ENCODE peak calls at places on chromosomes 13 and 19, in eight cellular contexts. One of them, this sample, is unnamed.

GRCh38 chr13:49348748-49349147 is 95.1 kb downstream of the CAB39L start:
- DNase-seq in AG04450: no peak
- DNase-seq in Peyer's patch: no peak
- DNase-seq in fibroblast of lung: no peak
- DNase-seq in spleen: no peak
- DNase-seq in testis: no peak
- DNase-seq in heart left ventricle: no peak
- DNase-seq in right atrium auricular region: no peak
- DNase-seq in this sample: no peak

GRCh38 chr19:30376272-30376671 is 4.1 kb downstream of the ZNF536 start:
- DNase-seq in right atrium auricular region: no peak
- DNase-seq in AG04450: no peak
- DNase-seq in testis: no peak
- DNase-seq in heart left ventricle: no peak
- DNase-seq in fibroblast of lung: no peak
- DNase-seq in Peyer's patch: no peak
- DNase-seq in spleen: no peak
- DNase-seq in this sample: no peak

GRCh38 chr13:110643324-110643723 is 28.0 kb downstream of the NAXD start:
- DNase-seq in Peyer's patch: no peak
- DNase-seq in fibroblast of lung: no peak
- DNase-seq in heart left ventricle: peak
- DNase-seq in AG04450: no peak
- DNase-seq in spleen: peak
- DNase-seq in testis: no peak
- DNase-seq in right atrium auricular region: no peak
- DNase-seq in this sample: no peak

GRCh38 chr19:7506385-7507328 is 9.2 kb upstream of the ZNF358 start:
- DNase-seq in testis: peak
- DNase-seq in fibroblast of lung: peak
- DNase-seq in Peyer's patch: peak
- DNase-seq in spleen: peak
- DNase-seq in right atrium auricular region: peak
- DNase-seq in AG04450: no peak
- DNase-seq in heart left ventricle: peak
- DNase-seq in this sample: peak

GRCh38 chr19:23399443-23399842 is 4.2 kb upstream of the ZNF91 start:
- DNase-seq in testis: no peak
- DNase-seq in heart left ventricle: no peak
- DNase-seq in fibroblast of lung: no peak
- DNase-seq in Peyer's patch: no peak
- DNase-seq in spleen: no peak
- DNase-seq in right atrium auricular region: no peak
- DNase-seq in AG04450: no peak
- DNase-seq in this sample: no peak

GRCh38 chr13:26967119-26968038 is 204.2 kb downstream of the USP12 start:
- DNase-seq in spleen: no peak
- DNase-seq in AG04450: peak
- DNase-seq in heart left ventricle: peak
- DNase-seq in fibroblast of lung: peak
- DNase-seq in Peyer's patch: peak
- DNase-seq in testis: no peak
- DNase-seq in right atrium auricular region: peak
- DNase-seq in this sample: no peak

GRCh38 chr13:30345426-30346100 is 38.2 kb upstream of the KATNAL1 start:
- DNase-seq in Peyer's patch: no peak
- DNase-seq in right atrium auricular region: no peak
- DNase-seq in fibroblast of lung: no peak
- DNase-seq in testis: no peak
- DNase-seq in AG04450: no peak
- DNase-seq in spleen: peak
- DNase-seq in heart left ventricle: no peak
- DNase-seq in this sample: no peak

GRCh38 chr13:44243198-44243852 is 130.3 kb upstream of the SERP2 start:
- DNase-seq in testis: no peak
- DNase-seq in heart left ventricle: no peak
- DNase-seq in AG04450: no peak
- DNase-seq in right atrium auricular region: peak
- DNase-seq in Peyer's patch: no peak
- DNase-seq in fibroblast of lung: peak
- DNase-seq in spleen: no peak
- DNase-seq in this sample: no peak

GRCh38 chr13:79679334-79679733 is 198.4 kb downstream of the NDFIP2 start:
- DNase-seq in testis: peak
- DNase-seq in spleen: no peak
- DNase-seq in fibroblast of lung: peak
- DNase-seq in AG04450: peak
- DNase-seq in heart left ventricle: peak
- DNase-seq in Peyer's patch: peak
- DNase-seq in right atrium auricular region: peak
- DNase-seq in this sample: peak

GRCh38 chr13:107271226-107271625 is 703.3 kb upstream of the ARGLU1 start:
- DNase-seq in testis: no peak
- DNase-seq in spleen: no peak
- DNase-seq in AG04450: no peak
- DNase-seq in right atrium auricular region: no peak
- DNase-seq in heart left ventricle: no peak
- DNase-seq in fibroblast of lung: peak
- DNase-seq in Peyer's patch: no peak
- DNase-seq in this sample: no peak

GRCh38 chr19:48988860-48989259 is 4.2 kb downstream of the GYS1 start:
- DNase-seq in Peyer's patch: no peak
- DNase-seq in right atrium auricular region: no peak
- DNase-seq in testis: no peak
- DNase-seq in fibroblast of lung: no peak
- DNase-seq in spleen: no peak
- DNase-seq in AG04450: no peak
- DNase-seq in heart left ventricle: no peak
- DNase-seq in this sample: no peak

GRCh38 chr19:17216058-17216670 is 1.0 kb downstream of the USE1 start:
- DNase-seq in right atrium auricular region: no peak
- DNase-seq in fibroblast of lung: no peak
- DNase-seq in testis: no peak
- DNase-seq in Peyer's patch: no peak
- DNase-seq in spleen: peak
- DNase-seq in heart left ventricle: no peak
- DNase-seq in AG04450: no peak
- DNase-seq in this sample: no peak

GRCh38 chr19:49441210-49441959 is at the start of gene SLC17A7:
- DNase-seq in Peyer's patch: no peak
- DNase-seq in fibroblast of lung: no peak
- DNase-seq in spleen: no peak
- DNase-seq in AG04450: no peak
- DNase-seq in testis: peak
- DNase-seq in right atrium auricular region: peak
- DNase-seq in heart left ventricle: peak
- DNase-seq in this sample: no peak

GRCh38 chr19:6439743-6440142 is 6.2 kb upstream of the SLC25A41 start:
- DNase-seq in spleen: no peak
- DNase-seq in testis: no peak
- DNase-seq in heart left ventricle: no peak
- DNase-seq in AG04450: no peak
- DNase-seq in fibroblast of lung: no peak
- DNase-seq in Peyer's patch: no peak
- DNase-seq in right atrium auricular region: no peak
- DNase-seq in this sample: no peak

GRCh38 chr13:75635621-75636338 is at the start of gene LMO7:
- DNase-seq in AG04450: no peak
- DNase-seq in testis: peak
- DNase-seq in spleen: peak
- DNase-seq in right atrium auricular region: no peak
- DNase-seq in fibroblast of lung: no peak
- DNase-seq in Peyer's patch: peak
- DNase-seq in heart left ventricle: peak
- DNase-seq in this sample: peak

GRCh38 chr13:37741536-37741935 is 128.0 kb downstream of the TRPC4 start:
- DNase-seq in testis: no peak
- DNase-seq in fibroblast of lung: no peak
- DNase-seq in spleen: no peak
- DNase-seq in Peyer's patch: no peak
- DNase-seq in heart left ventricle: no peak
- DNase-seq in AG04450: no peak
- DNase-seq in right atrium auricular region: no peak
- DNase-seq in this sample: no peak

GRCh38 chr13:39273953-39274352 is 235.7 kb downstream of the NHLRC3 start:
- DNase-seq in right atrium auricular region: no peak
- DNase-seq in spleen: no peak
- DNase-seq in Peyer's patch: no peak
- DNase-seq in testis: no peak
- DNase-seq in heart left ventricle: no peak
- DNase-seq in AG04450: no peak
- DNase-seq in fibroblast of lung: peak
- DNase-seq in this sample: no peak

GRCh38 chr13:43663474-43664090 is 123.2 kb downstream of the ENOX1 start:
- DNase-seq in fibroblast of lung: peak
- DNase-seq in heart left ventricle: no peak
- DNase-seq in testis: no peak
- DNase-seq in spleen: no peak
- DNase-seq in right atrium auricular region: no peak
- DNase-seq in Peyer's patch: no peak
- DNase-seq in AG04450: peak
- DNase-seq in this sample: no peak

DNA sequence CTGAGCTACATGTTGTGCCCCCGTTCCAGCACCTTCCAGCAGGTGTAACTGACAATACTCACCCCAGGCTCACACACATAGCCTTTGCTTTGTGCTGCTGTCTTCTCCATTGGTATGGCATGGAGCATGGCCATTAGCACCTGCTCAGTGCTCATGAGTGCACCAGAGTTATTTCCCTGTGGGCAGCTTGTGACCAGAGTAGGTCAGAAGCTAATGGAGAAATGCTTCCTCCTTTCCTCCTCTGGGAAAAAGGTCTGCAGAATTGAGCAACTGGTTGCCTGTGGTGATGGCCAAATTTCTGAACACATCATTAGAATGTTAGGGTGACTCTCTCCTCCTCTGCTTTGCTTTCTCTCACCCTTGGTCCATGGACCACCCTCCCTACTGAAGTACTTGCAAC is 344.5 kb upstream of the TMTC4 start:
- DNase-seq in spleen: no peak
- DNase-seq in heart left ventricle: no peak
- DNase-seq in right atrium auricular region: no peak
- DNase-seq in AG04450: no peak
- DNase-seq in fibroblast of lung: no peak
- DNase-seq in testis: no peak
- DNase-seq in Peyer's patch: no peak
- DNase-seq in this sample: no peak
- H3K27ac ChIP-seq in spleen: no peak
- H3K27ac ChIP-seq in heart left ventricle: no peak
- H3K27ac ChIP-seq in right atrium auricular region: no peak
- H3K27ac ChIP-seq in AG04450: no peak
- H3K27ac ChIP-seq in fibroblast of lung: peak
- H3K27ac ChIP-seq in testis: no peak
- H3K27ac ChIP-seq in Peyer's patch: no peak
- H3K27ac ChIP-seq in this sample: no peak

GRCh38 chr13:31964168-31964567 is 67.4 kb upstream of the FRY start:
- DNase-seq in right atrium auricular region: no peak
- DNase-seq in heart left ventricle: no peak
- DNase-seq in fibroblast of lung: no peak
- DNase-seq in AG04450: no peak
- DNase-seq in Peyer's patch: no peak
- DNase-seq in testis: no peak
- DNase-seq in spleen: no peak
- DNase-seq in this sample: no peak

GRCh38 chr13:31962661-31963345 is 68.8 kb upstream of the FRY start:
- DNase-seq in heart left ventricle: no peak
- DNase-seq in fibroblast of lung: no peak
- DNase-seq in spleen: no peak
- DNase-seq in right atrium auricular region: no peak
- DNase-seq in AG04450: no peak
- DNase-seq in testis: no peak
- DNase-seq in Peyer's patch: no peak
- DNase-seq in this sample: no peak

GRCh38 chr13:31968473-31968872 is 63.1 kb upstream of the FRY start:
- DNase-seq in AG04450: no peak
- DNase-seq in testis: peak
- DNase-seq in heart left ventricle: no peak
- DNase-seq in fibroblast of lung: no peak
- DNase-seq in Peyer's patch: no peak
- DNase-seq in spleen: no peak
- DNase-seq in right atrium auricular region: no peak
- DNase-seq in this sample: no peak

GRCh38 chr13:31967155-31967554 is 64.4 kb upstream of the FRY start:
- DNase-seq in spleen: no peak
- DNase-seq in fibroblast of lung: no peak
- DNase-seq in testis: no peak
- DNase-seq in Peyer's patch: no peak
- DNase-seq in right atrium auricular region: no peak
- DNase-seq in heart left ventricle: no peak
- DNase-seq in AG04450: no peak
- DNase-seq in this sample: no peak

DNA sequence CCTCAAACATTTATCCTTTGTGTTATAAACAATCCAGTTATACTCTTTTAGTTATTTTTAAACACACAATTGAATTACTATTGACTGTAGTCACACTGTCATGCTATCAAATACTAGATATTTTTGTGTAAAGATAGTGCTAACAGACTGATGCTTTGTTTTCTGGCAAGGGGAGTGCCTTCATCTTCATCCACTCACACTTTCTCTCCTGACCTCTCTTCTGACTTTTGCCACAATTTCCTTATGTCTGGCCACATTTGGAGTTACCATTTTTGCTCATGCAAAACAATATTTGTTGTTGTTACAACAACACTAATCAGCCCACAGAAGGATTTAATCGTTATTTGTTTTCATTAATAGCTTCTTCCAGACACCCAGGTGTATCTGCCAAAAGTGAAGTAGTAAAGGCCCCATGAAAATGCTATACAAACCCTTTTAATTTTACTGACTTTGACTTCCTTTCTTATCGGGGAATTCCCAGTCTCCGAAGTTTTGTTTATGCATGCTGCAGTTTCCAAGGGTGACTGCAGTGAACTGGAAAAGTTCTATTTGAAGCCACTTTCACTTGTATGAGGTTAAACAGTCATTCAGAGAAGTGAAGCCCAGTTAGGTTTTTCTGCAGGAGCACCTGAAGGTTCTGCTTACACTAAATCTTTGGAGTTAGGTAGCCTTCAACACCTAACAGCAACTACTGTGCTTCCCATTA is 66.1 kb upstream of the FRY start:
- DNase-seq in Peyer's patch: no peak
- DNase-seq in testis: no peak
- DNase-seq in AG04450: no peak
- DNase-seq in spleen: no peak
- DNase-seq in heart left ventricle: no peak
- DNase-seq in fibroblast of lung: peak
- DNase-seq in right atrium auricular region: no peak
- DNase-seq in this sample: no peak
- H3K4me3 ChIP-seq in Peyer's patch: no peak
- H3K4me3 ChIP-seq in testis: no peak
- H3K4me3 ChIP-seq in AG04450: no peak
- H3K4me3 ChIP-seq in spleen: no peak
- H3K4me3 ChIP-seq in heart left ventricle: no peak
- H3K4me3 ChIP-seq in fibroblast of lung: no peak
- H3K4me3 ChIP-seq in right atrium auricular region: no peak
- H3K4me3 ChIP-seq in this sample: no peak

GRCh38 chr13:111645198-111645597 is 324.8 kb downstream of the TEX29 start:
- DNase-seq in Peyer's patch: no peak
- DNase-seq in AG04450: no peak
- DNase-seq in testis: no peak
- DNase-seq in right atrium auricular region: no peak
- DNase-seq in spleen: no peak
- DNase-seq in fibroblast of lung: no peak
- DNase-seq in heart left ventricle: no peak
- DNase-seq in this sample: no peak
- H3K27ac ChIP-seq in Peyer's patch: no peak
- H3K27ac ChIP-seq in AG04450: no peak
- H3K27ac ChIP-seq in testis: no peak
- H3K27ac ChIP-seq in right atrium auricular region: no peak
- H3K27ac ChIP-seq in spleen: no peak
- H3K27ac ChIP-seq in fibroblast of lung: no peak
- H3K27ac ChIP-seq in heart left ventricle: no peak
- H3K27ac ChIP-seq in this sample: no peak

GRCh38 chr19:44814132-44814470 is 5.2 kb downstream of the BCAM start:
- DNase-seq in testis: no peak
- DNase-seq in fibroblast of lung: no peak
- DNase-seq in Peyer's patch: no peak
- DNase-seq in heart left ventricle: no peak
- DNase-seq in AG04450: no peak
- DNase-seq in right atrium auricular region: no peak
- DNase-seq in spleen: no peak
- DNase-seq in this sample: no peak
- H3K4me3 ChIP-seq in testis: no peak
- H3K4me3 ChIP-seq in fibroblast of lung: no peak
- H3K4me3 ChIP-seq in Peyer's patch: no peak
- H3K4me3 ChIP-seq in heart left ventricle: no peak
- H3K4me3 ChIP-seq in AG04450: no peak
- H3K4me3 ChIP-seq in right atrium auricular region: no peak
- H3K4me3 ChIP-seq in spleen: no peak
- H3K4me3 ChIP-seq in this sample: no peak